ENCODE peak calls at places on chromosomes 7 and 10, in seven cellular contexts. K is cardiac fibroblast, G is stomach, O is AG10803, H is hepatocyte, F is PC-3, M is BE2C. S is an unnamed sample.

GRCh38 chr10:117327262-117327661 is 48.0 kb downstream of the PDZD8 start:
- DNase-seq in K (no peak), G (no peak), O (no peak), H (no peak), F (no peak), M (no peak), S (no peak)

GRCh38 chr10:58590152-58590551 is 77.5 kb downstream of the BICC1 start:
- DNase-seq in K (peak), G (no peak), O (peak), H (peak), F (peak), M (peak), S (no peak)

GRCh38 chr10:97551271-97551670 is 21.3 kb upstream of the ANKRD2 start:
- DNase-seq in K (no peak), G (no peak), O (no peak), H (no peak), F (no peak), M (no peak), S (no peak)

GRCh38 chr7:134669845-134670373 is 23.3 kb downstream of the BPGM start:
- DNase-seq in K (peak), G (peak), O (peak), H (peak), F (peak), M (peak), S (no peak)

GRCh38 chr10:110357252-110357780 is 52.6 kb upstream of the SMNDC1 start:
- DNase-seq in K (peak), G (no peak), O (peak), H (peak), F (peak), M (no peak), S (peak)

GRCh38 chr7:78171398-78171797 is 372.8 kb downstream of the PHTF2 start:
- DNase-seq in K (no peak), G (no peak), O (no peak), H (no peak), F (no peak), M (no peak), S (no peak)

GRCh38 chr10:26832960-26833359 is 27.8 kb downstream of the ABI1 start:
- DNase-seq in K (no peak), G (no peak), O (no peak), H (no peak), F (no peak), M (no peak), S (no peak)

GRCh38 chr10:33459597-33459996 is 125.1 kb upstream of the NRP1 start:
- DNase-seq in K (no peak), G (no peak), O (peak), H (no peak), F (peak), M (no peak), S (no peak)

GRCh38 chr7:105600720-105601550 is 19.6 kb upstream of the EFCAB10 start:
- DNase-seq in K (no peak), G (no peak), O (peak), H (no peak), F (peak), M (no peak), S (no peak)

GRCh38 chr7:29080803-29081202 is 65.5 kb downstream of the CPVL start:
- DNase-seq in K (no peak), G (no peak), O (no peak), H (no peak), F (no peak), M (no peak), S (no peak)

GRCh38 chr10:26491276-26491675 is 53.1 kb downstream of the APBB1IP start:
- DNase-seq in K (no peak), G (no peak), O (no peak), H (no peak), F (no peak), M (no peak), S (no peak)

GRCh38 chr10:636769-637168 is 52.7 kb downstream of the DIP2C start:
- DNase-seq in K (no peak), G (no peak), O (no peak), H (no peak), F (no peak), M (no peak), S (no peak)

GRCh38 chr7:128398016-128398840 is 11.6 kb downstream of the IMPDH1 start:
- DNase-seq in K (peak), G (peak), O (peak), H (peak), F (peak), M (peak), S (peak)

GRCh38 chr7:32051128-32051527 is 19.1 kb downstream of the PDE1C start:
- DNase-seq in K (no peak), G (no peak), O (no peak), H (no peak), F (no peak), M (no peak), S (no peak)

GRCh38 chr7:157004050-157004838 is 6.2 kb downstream of the MNX1 start:
- DNase-seq in K (peak), G (no peak), O (peak), H (no peak), F (no peak), M (peak), S (peak)

GRCh38 chr10:24963646-24964045 is 11.2 kb upstream of the PRTFDC1 start:
- DNase-seq in K (no peak), G (no peak), O (no peak), H (no peak), F (no peak), M (no peak), S (no peak)

GRCh38 chr7:22548313-22548712 is 48.3 kb upstream of the STEAP1B start:
- DNase-seq in K (no peak), G (no peak), O (no peak), H (no peak), F (no peak), M (no peak), S (no peak)

GRCh38 chr7:876972-877311 is 588 bp downstream of the GET4 start:
- DNase-seq in K (no peak), G (no peak), O (no peak), H (no peak), F (peak), M (peak), S (no peak)

GRCh38 chr10:121087129-121087528 is 236.0 kb downstream of the WDR11 start:
- DNase-seq in K (no peak), G (no peak), O (no peak), H (no peak), F (no peak), M (peak), S (no peak)

GRCh38 chr10:121085386-121085785 is 234.2 kb downstream of the WDR11 start:
- DNase-seq in K (no peak), G (no peak), O (no peak), H (no peak), F (no peak), M (no peak), S (no peak)

GRCh38 chr10:121089434-121089833 is 238.3 kb downstream of the WDR11 start:
- DNase-seq in K (no peak), G (no peak), O (no peak), H (no peak), F (no peak), M (peak), S (no peak)

GRCh38 chr10:121087688-121088087 is 236.5 kb downstream of the WDR11 start:
- DNase-seq in K (no peak), G (no peak), O (no peak), H (no peak), F (no peak), M (no peak), S (no peak)

GRCh38 chr10:121088524-121088923 is 237.4 kb downstream of the WDR11 start:
- DNase-seq in K (no peak), G (no peak), O (no peak), H (peak), F (peak), M (peak), S (no peak)
- TF ChIP-seq CTCF in K (no peak), G (no peak), O (no peak), H (peak), F (no peak), M (peak), S (no peak)

DNA sequence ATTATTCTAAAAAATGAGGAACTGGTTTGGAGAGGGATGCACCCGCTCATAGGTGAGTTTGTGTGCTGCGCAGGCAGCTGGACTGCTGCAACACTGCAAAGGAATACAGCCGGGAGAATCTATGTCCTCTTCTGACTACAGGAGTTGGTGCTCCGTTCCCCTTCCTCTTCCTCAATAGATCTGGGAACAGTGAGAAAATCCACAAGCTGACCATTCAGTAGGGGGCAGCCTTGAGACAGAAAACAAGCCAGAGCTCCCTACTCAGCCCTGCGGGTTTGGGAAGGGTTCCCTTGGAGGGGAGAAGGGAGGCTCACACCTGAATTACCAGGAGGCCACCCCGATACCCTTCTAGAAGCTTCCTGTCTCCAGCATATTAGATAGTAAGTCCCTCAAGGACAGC is 87.3 kb upstream of the FOXI2 start:
- DNase-seq in K (no peak), G (no peak), O (no peak), H (no peak), F (peak), M (peak), S (no peak)
- TF ChIP-seq CTCF in K (no peak), G (no peak), O (no peak), H (peak), F (peak), M (peak), S (peak)

GRCh38 chr7:99461221-99461620 is 4.7 kb downstream of the ATP5MF start:
- DNase-seq in K (no peak), G (no peak), O (no peak), H (no peak), F (peak), M (no peak), S (no peak)
- TF ChIP-seq CTCF in K (no peak), G (no peak), O (no peak), H (no peak), F (peak), M (peak), S (no peak)

GRCh38 chr10:75853085-75853484 is 421.7 kb downstream of the LRMDA start:
- DNase-seq in K (peak), G (no peak), O (peak), H (no peak), F (peak), M (no peak), S (no peak)
- TF ChIP-seq CTCF in K (peak), G (no peak), O (peak), H (peak), F (peak), M (peak), S (no peak)

DNA sequence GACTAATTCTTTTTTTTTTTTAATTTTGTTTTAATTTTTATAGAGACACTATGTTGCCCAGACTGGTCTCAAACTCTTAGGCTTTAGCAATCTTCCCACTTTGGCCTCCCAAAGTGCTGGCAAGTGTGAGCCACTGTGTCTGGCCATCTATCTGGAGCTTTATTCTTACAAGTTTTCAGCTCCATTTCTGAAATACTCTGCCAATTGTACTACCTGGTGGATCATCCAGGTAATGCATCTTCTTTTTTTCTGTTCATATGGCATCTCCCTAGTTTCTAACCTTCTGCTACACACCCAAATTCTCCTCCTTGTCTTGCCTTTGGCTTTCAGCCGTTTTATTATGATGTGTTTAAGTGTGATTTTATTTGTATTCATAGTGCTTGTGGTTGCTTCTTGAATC is 40.2 kb downstream of the ZNF365 start:
- DNase-seq in K (no peak), G (no peak), O (no peak), H (no peak), F (peak), M (no peak), S (no peak)
- TF ChIP-seq CTCF in K (peak), G (no peak), O (peak), H (no peak), F (peak), M (no peak), S (no peak)

S was measured in GM13977.